ENCODE peak calls at places on chromosomes 5 and 9, in five cellular contexts. L is stomach, J is upper lobe of left lung, H is H1, F is SK-N-SH. Q is an unnamed sample.

GRCh38 chr9:81559741-81560140 is 129.6 kb downstream of the TLE1 start:
- DNase-seq in L (no peak), H (no peak), J (no peak), F (no peak), Q (no peak)

GRCh38 chr9:114076237-114077161 is 1.6 kb downstream of the AMBP start:
- DNase-seq in H (no peak), F (no peak), L (no peak), J (no peak), Q (no peak)

GRCh38 chr5:10118150-10118549 is 131.5 kb downstream of the ATPSCKMT start:
- DNase-seq in H (no peak), F (no peak), L (no peak), J (no peak), Q (no peak)

GRCh38 chr5:16844952-16845351 is 91.1 kb downstream of the MYO10 start:
- DNase-seq in H (no peak), J (no peak), F (no peak), L (no peak), Q (no peak)

GRCh38 chr9:27925815-27926214 is 352.5 kb upstream of the C9orf72 start:
- DNase-seq in J (no peak), H (no peak), F (no peak), L (no peak), Q (no peak)

GRCh38 chr9:22054076-22054475 is 45.0 kb upstream of the CDKN2B start:
- DNase-seq in F (no peak), L (no peak), J (no peak), H (no peak), Q (no peak)

GRCh38 chr5:36243653-36244052 is 1.9 kb upstream of the NADK2 start:
- DNase-seq in F (no peak), J (no peak), L (no peak), H (no peak), Q (no peak)

GRCh38 chr5:72709341-72709740 is 107.1 kb upstream of the TNPO1 start:
- DNase-seq in F (no peak), J (no peak), H (no peak), L (no peak), Q (no peak)

GRCh38 chr9:95188459-95188858 is 129.1 kb downstream of the FANCC start:
- DNase-seq in F (no peak), L (no peak), H (no peak), J (no peak), Q (no peak)

GRCh38 chr9:133752739-133753446 is 14.7 kb upstream of the SARDH start:
- DNase-seq in J (no peak), L (no peak), F (no peak), H (peak), Q (no peak)

GRCh38 chr5:38497946-38498345 is 58.5 kb downstream of the LIFR start:
- DNase-seq in F (no peak), J (no peak), L (no peak), H (no peak), Q (no peak)

DNA sequence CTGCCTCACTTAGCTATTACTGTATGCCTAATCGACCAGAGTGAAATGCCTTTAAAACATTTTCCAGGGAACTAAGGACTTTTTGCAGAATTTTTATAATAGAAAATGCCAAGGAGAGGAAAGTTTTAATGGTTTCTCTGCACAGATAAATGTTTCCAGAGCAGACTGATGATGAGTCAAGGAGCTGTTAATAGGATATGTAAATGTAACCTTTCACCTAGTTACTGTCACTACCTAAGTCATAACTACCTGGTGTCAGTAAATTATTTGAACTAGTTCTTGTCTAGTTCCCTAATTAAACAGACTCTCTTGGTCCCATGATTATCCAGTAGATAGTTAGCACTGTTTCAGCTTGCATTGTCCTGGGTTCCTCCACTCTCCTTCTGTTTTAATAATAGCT is 7.7 kb downstream of the PAM start:
- DNase-seq in F (no peak), H (no peak), L (no peak), J (no peak), Q (no peak)
- TF ChIP-seq POLR2AphosphoS5 in F (no peak), H (no peak), L (no peak), J (no peak), Q (no peak)

GRCh38 chr5:873328-873727 is 19.3 kb downstream of the BRD9 start:
- DNase-seq in F (no peak), H (no peak), J (no peak), L (no peak), Q (no peak)

GRCh38 chr5:872301-872700 is 20.3 kb downstream of the BRD9 start:
- DNase-seq in H (no peak), L (no peak), J (no peak), F (no peak), Q (no peak)

GRCh38 chr5:868599-869135 is 17.9 kb upstream of the ZDHHC11 start:
- DNase-seq in L (no peak), J (no peak), H (no peak), F (no peak), Q (no peak)

GRCh38 chr5:870973-871372 is 20.2 kb upstream of the ZDHHC11 start:
- DNase-seq in J (no peak), L (no peak), H (no peak), F (no peak), Q (no peak)

GRCh38 chr5:871596-872298 is 20.9 kb downstream of the BRD9 start:
- DNase-seq in J (no peak), L (no peak), H (no peak), F (no peak), Q (no peak)
- TF ChIP-seq EP300 in J (no peak), L (no peak), H (no peak), F (no peak), Q (no peak)

GRCh38 chr5:120740989-120741388 is 276.9 kb downstream of the PRR16 start:
- DNase-seq in J (no peak), L (no peak), F (no peak), H (no peak), Q (no peak)
- TF ChIP-seq POLR2AphosphoS5 in J (no peak), L (no peak), F (no peak), H (no peak), Q (no peak)

GRCh38 chr9:100074093-100074492 is 24.7 kb downstream of the ERP44 start:
- DNase-seq in L (no peak), H (no peak), J (no peak), F (no peak), Q (no peak)

GRCh38 chr9:100070642-100071041 is 28.2 kb downstream of the ERP44 start:
- DNase-seq in F (no peak), J (no peak), H (no peak), L (no peak), Q (no peak)

GRCh38 chr9:100072805-100073204 is 26.0 kb downstream of the ERP44 start:
- DNase-seq in F (no peak), H (no peak), J (no peak), L (no peak), Q (no peak)

GRCh38 chr9:100070071-100070470 is 28.7 kb downstream of the ERP44 start:
- DNase-seq in J (no peak), H (no peak), L (no peak), F (no peak), Q (no peak)

GRCh38 chr9:100074989-100075388 is 23.8 kb downstream of the ERP44 start:
- DNase-seq in J (no peak), F (no peak), H (no peak), L (no peak), Q (no peak)
- TF ChIP-seq EP300 in J (no peak), F (no peak), H (no peak), L (no peak), Q (no peak)

GRCh38 chr9:2726620-2727335 is 9.5 kb downstream of the KCNV2 start:
- DNase-seq in J (no peak), H (no peak), L (no peak), F (no peak), Q (no peak)

GRCh38 chr9:2729003-2729402 is 11.7 kb downstream of the KCNV2 start:
- DNase-seq in F (no peak), H (no peak), L (no peak), J (no peak), Q (no peak)

GRCh38 chr9:2729721-2730120 is 12.4 kb downstream of the KCNV2 start:
- DNase-seq in F (no peak), H (no peak), L (no peak), J (no peak), Q (no peak)

GRCh38 chr9:2725929-2726328 is 8.6 kb downstream of the KCNV2 start:
- DNase-seq in H (no peak), J (no peak), F (no peak), L (no peak), Q (no peak)

GRCh38 chr9:2727966-2728613 is 10.8 kb downstream of the KCNV2 start:
- DNase-seq in L (no peak), H (no peak), F (peak), J (no peak), Q (no peak)
- TF ChIP-seq POLR2AphosphoS5 in L (peak), H (no peak), F (no peak), J (no peak), Q (no peak)

GRCh38 chr5:180006116-180006515 is 65.4 kb downstream of the RNF130 start:
- DNase-seq in J (no peak), L (no peak), H (no peak), F (no peak), Q (no peak)
- TF ChIP-seq EP300 in J (no peak), L (no peak), H (no peak), F (no peak), Q (no peak)

GRCh38 chr5:40682431-40683017 is 2.8 kb downstream of the PTGER4 start:
- DNase-seq in F (no peak), J (peak), H (no peak), L (no peak), Q (no peak)
- TF ChIP-seq POLR2AphosphoS5 in F (no peak), J (peak), H (no peak), L (no peak), Q (peak)

GRCh38 chr9:6598249-6598725 is 47.2 kb downstream of the GLDC start:
- DNase-seq in H (no peak), J (no peak), L (no peak), F (no peak), Q (no peak)
- TF ChIP-seq EP300 in H (no peak), J (no peak), L (no peak), F (no peak), Q (no peak)

GRCh38 chr5:172920995-172921394 is 38.2 kb upstream of the RPL26L1 start:
- DNase-seq in H (no peak), L (no peak), J (no peak), F (no peak), Q (no peak)

GRCh38 chr5:172919525-172920446 is 39.4 kb upstream of the RPL26L1 start:
- DNase-seq in J (no peak), F (no peak), H (no peak), L (peak), Q (peak)

GRCh38 chr5:172918421-172919371 is 40.5 kb upstream of the RPL26L1 start:
- DNase-seq in J (no peak), H (no peak), L (peak), F (no peak), Q (peak)

GRCh38 chr5:172921906-172922305 is 37.3 kb upstream of the RPL26L1 start:
- DNase-seq in J (no peak), H (no peak), L (no peak), F (no peak), Q (no peak)

GRCh38 chr5:172920447-172920849 is 38.8 kb upstream of the RPL26L1 start:
- DNase-seq in F (no peak), H (no peak), J (no peak), L (no peak), Q (no peak)
- TF ChIP-seq POLR2AphosphoS5 in F (no peak), H (no peak), J (peak), L (peak), Q (no peak)

GRCh38 chr5:155556222-155556621 is 542.7 kb downstream of the KIF4B start:
- DNase-seq in J (no peak), L (no peak), F (no peak), H (no peak), Q (no peak)

GRCh38 chr5:155554500-155554899 is 540.9 kb downstream of the KIF4B start:
- DNase-seq in F (no peak), J (no peak), L (no peak), H (no peak), Q (no peak)

GRCh38 chr5:155562153-155562552 is 548.6 kb downstream of the KIF4B start:
- DNase-seq in H (no peak), F (no peak), L (no peak), J (no peak), Q (no peak)

GRCh38 chr5:155556700-155557099 is 543.1 kb downstream of the KIF4B start:
- DNase-seq in J (no peak), F (no peak), L (no peak), H (no peak), Q (no peak)
- TF ChIP-seq EP300 in J (no peak), F (no peak), L (no peak), H (no peak), Q (no peak)

Q was measured in transverse colon.